ENCODE peak calls at places on chromosomes 16 and 17, in six cellular contexts. V, C, F, Y, K and W are unnamed samples.
A peak's percentile ranks its signal among the peaks of the same experiment; 100 is the strongest.

GRCh38 chr17:17681744-17682292 is 560 bp downstream of the RAI1 start:
- DNase-seq in K (no peak), Y (no peak), F (peak; percentile 55), C (peak; percentile 36), V (no peak), W (peak; percentile 15)

GRCh38 chr16:25014500-25015147 is 545 bp downstream of the ARHGAP17 start:
- DNase-seq in K (peak; percentile 62), F (no peak), V (no peak), Y (no peak), C (peak; percentile 36), W (peak; percentile 47)

GRCh38 chr17:70029019-70029767 is 45.8 kb upstream of the KCNJ16 start:
- DNase-seq in F (no peak), K (no peak), C (no peak), V (no peak), Y (no peak), W (no peak)

GRCh38 chr16:17412221-17412620 is 58.5 kb downstream of the XYLT1 start:
- DNase-seq in K (no peak), Y (no peak), C (no peak), V (no peak), F (no peak), W (no peak)

GRCh38 chr17:3885970-3886369 is 6.9 kb downstream of the CAMKK1 start:
- DNase-seq in V (no peak), C (no peak), K (no peak), F (no peak), Y (no peak), W (no peak)

GRCh38 chr16:88453621-88454314 is 688 bp downstream of the ZFPM1 start:
- DNase-seq in Y (no peak), V (no peak), F (no peak), K (no peak), C (no peak), W (no peak)

GRCh38 chr17:39926135-39926587 is 1.2 kb downstream of the ORMDL3 start:
- DNase-seq in F (no peak), Y (no peak), V (no peak), K (no peak), C (no peak), W (no peak)

GRCh38 chr16:5296163-5296562 is 198.6 kb upstream of the EEF2KMT start:
- DNase-seq in V (no peak), K (no peak), F (no peak), C (no peak), Y (no peak), W (no peak)

GRCh38 chr17:48047113-48047740 is 932 bp upstream of the NFE2L1 start:
- DNase-seq in F (no peak), Y (no peak), K (no peak), C (no peak), V (no peak), W (peak; percentile 25)

GRCh38 chr17:75995385-75995925 is 5.2 kb upstream of the CDK3 start:
- DNase-seq in C (no peak), V (no peak), Y (no peak), F (no peak), K (peak; percentile 8), W (no peak)

GRCh38 chr17:65198653-65199382 is 61.6 kb downstream of the RGS9 start:
- DNase-seq in Y (no peak), K (peak; percentile 80), F (peak; percentile 80), C (peak; percentile 25), V (no peak), W (peak; percentile 91)

GRCh38 chr17:28655160-28655559 is 6.5 kb downstream of the SDF2 start:
- DNase-seq in Y (no peak), V (no peak), F (no peak), K (no peak), C (no peak), W (no peak)

GRCh38 chr17:74949455-74950115 is 13.9 kb downstream of the OTOP3 start:
- DNase-seq in Y (no peak), C (no peak), K (no peak), V (no peak), F (no peak), W (peak; percentile 7)

GRCh38 chr16:28931801-28932225 is at the start of gene CD19:
- DNase-seq in F (no peak), K (no peak), Y (no peak), V (no peak), C (no peak), W (no peak)

GRCh38 chr17:30176845-30177244 is 58.7 kb downstream of the SLC6A4 start:
- DNase-seq in Y (no peak), C (no peak), V (no peak), K (no peak), F (no peak), W (no peak)

GRCh38 chr17:79340286-79340685 is 265.7 kb downstream of the ENGASE start:
- DNase-seq in Y (no peak), V (no peak), C (no peak), K (no peak), F (no peak), W (no peak)

GRCh38 chr16:87959391-87959968 is 8.2 kb downstream of the BANP start:
- DNase-seq in F (no peak), C (no peak), Y (no peak), V (no peak), K (no peak), W (no peak)

GRCh38 chr17:19641687-19642372 is 6.7 kb upstream of the ALDH3A2 start:
- DNase-seq in C (no peak), K (no peak), F (no peak), V (no peak), Y (no peak), W (no peak)

GRCh38 chr17:1074886-1075665 is 78.1 kb downstream of the TIMM22 start:
- DNase-seq in C (no peak), Y (no peak), K (no peak), V (no peak), F (no peak), W (no peak)

GRCh38 chr16:82753821-82754220 is 127.1 kb downstream of the CDH13 start:
- DNase-seq in Y (no peak), C (no peak), V (no peak), F (no peak), K (no peak), W (no peak)

GRCh38 chr17:74160656-74161500 is 42.6 kb upstream of the RPL38 start:
- DNase-seq in V (no peak), C (no peak), K (no peak), Y (no peak), F (no peak), W (no peak)

GRCh38 chr16:66418165-66418962 is 8.7 kb upstream of the BEAN1 start:
- DNase-seq in C (no peak), V (no peak), F (no peak), K (no peak), Y (no peak), W (no peak)

GRCh38 chr17:323721-324139 is 28.9 kb downstream of the RPH3AL start:
- DNase-seq in V (no peak), F (no peak), C (no peak), Y (no peak), K (no peak), W (no peak)

GRCh38 chr17:78324391-78325075 is 35.3 kb downstream of the SOCS3 start:
- DNase-seq in V (no peak), C (no peak), Y (no peak), K (peak; percentile 66), F (no peak), W (no peak)

GRCh38 chr16:83392743-83393142 is 415.0 kb upstream of the HSBP1 start:
- DNase-seq in Y (no peak), K (no peak), C (no peak), V (no peak), F (no peak), W (no peak)

GRCh38 chr17:19343671-19344151 is 18.8 kb downstream of the B9D1 start:
- DNase-seq in V (no peak), F (no peak), C (no peak), Y (no peak), K (no peak), W (no peak)

GRCh38 chr16:57277586-57277985 is 6.9 kb downstream of the PLLP start:
- DNase-seq in V (no peak), C (no peak), F (no peak), K (no peak), Y (no peak), W (no peak)

GRCh38 chr17:54626146-54626703 is 274.4 kb upstream of the TOM1L1 start:
- DNase-seq in V (no peak), F (no peak), K (peak; percentile 20), Y (no peak), C (no peak), W (no peak)

GRCh38 chr16:11372073-11372923 is 27.0 kb downstream of the RMI2 start:
- DNase-seq in C (no peak), K (no peak), V (no peak), Y (no peak), F (no peak), W (no peak)

GRCh38 chr16:24685539-24686432 is 43.7 kb upstream of the TNRC6A start:
- DNase-seq in V (no peak), Y (peak; percentile 41), C (no peak), F (no peak), K (peak; percentile 70), W (no peak)

GRCh38 chr16:77971306-77972131 is 50.8 kb upstream of the CLEC3A start:
- DNase-seq in K (peak; percentile 73), Y (peak; percentile 51), C (peak; percentile 66), F (peak; percentile 59), V (peak; percentile 59), W (peak; percentile 45)